ENCODE peak calls at places on chromosomes 5 and 9, in five cellular contexts. G is SK-N-SH, U is HCT116, R is GM12878, J is WTC11. B is an unnamed sample.

GRCh38 chr9:35258665-35259474 is 97.1 kb downstream of the UNC13B start:
- DNase-seq in U (peak), R (no peak), G (peak), J (peak), B (peak)

GRCh38 chr5:14213813-14214585 is 70.9 kb downstream of the TRIO start:
- DNase-seq in R (no peak), J (no peak), U (no peak), G (no peak), B (no peak)

GRCh38 chr5:54148062-54148461 is 162.3 kb downstream of the ARL15 start:
- DNase-seq in G (peak), J (no peak), R (no peak), U (no peak), B (no peak)

GRCh38 chr5:80860934-80861613 is 99.1 kb upstream of the RASGRF2 start:
- DNase-seq in U (no peak), J (no peak), R (no peak), G (no peak), B (no peak)

GRCh38 chr5:169295241-169295747 is 5.6 kb downstream of the SLIT3 start:
- DNase-seq in R (no peak), G (no peak), J (no peak), U (no peak), B (no peak)

GRCh38 chr5:67792891-67793290 is 422.7 kb upstream of the PIK3R1 start:
- DNase-seq in G (no peak), R (no peak), U (no peak), J (no peak), B (no peak)

GRCh38 chr9:112299514-112299913 is 33.9 kb downstream of the PTBP3 start:
- DNase-seq in U (no peak), J (no peak), R (no peak), G (no peak), B (peak)

GRCh38 chr5:153619706-153620105 is 129.2 kb downstream of the GRIA1 start:
- DNase-seq in R (no peak), G (no peak), U (no peak), J (no peak), B (peak)

GRCh38 chr5:9885164-9885563 is 255.0 kb upstream of the TAS2R1 start:
- DNase-seq in R (no peak), J (no peak), G (no peak), U (no peak), B (no peak)

GRCh38 chr5:9892696-9893095 is 262.5 kb upstream of the TAS2R1 start:
- DNase-seq in U (no peak), J (no peak), G (no peak), R (no peak), B (no peak)

GRCh38 chr5:9889511-9889910 is 259.4 kb upstream of the TAS2R1 start:
- DNase-seq in G (no peak), R (no peak), J (no peak), U (no peak), B (no peak)

DNA sequence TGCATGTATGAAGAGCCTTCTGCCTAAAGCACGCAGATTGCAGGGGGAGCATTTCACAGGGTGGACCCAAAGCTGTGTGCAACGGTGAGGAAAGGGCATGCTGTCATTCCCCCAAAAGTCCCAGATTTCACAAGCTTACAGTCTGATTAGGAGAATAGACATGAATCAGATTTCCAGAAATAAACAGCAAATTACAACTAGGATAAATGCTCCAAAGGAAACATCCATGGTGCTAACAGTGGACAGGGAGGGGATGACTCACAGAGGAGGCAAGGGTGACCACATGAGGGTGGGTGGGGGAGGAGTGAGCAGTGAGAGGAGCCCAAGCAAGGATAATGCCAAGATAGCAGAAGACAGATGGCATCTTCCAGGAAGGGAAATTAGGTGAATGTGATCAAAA is 258.4 kb upstream of the TAS2R1 start:
- DNase-seq in U (no peak), G (no peak), R (no peak), J (no peak), B (no peak)
- TF ChIP-seq MAX in U (no peak), G (no peak), R (no peak), J (no peak), B (no peak)

GRCh38 chr9:9299134-9299533 is 1313.7 kb downstream of the PTPRD start:
- DNase-seq in G (peak), R (no peak), U (no peak), J (no peak), B (no peak)
- TF ChIP-seq MAX in G (no peak), R (no peak), U (no peak), J (no peak), B (no peak)

DNA sequence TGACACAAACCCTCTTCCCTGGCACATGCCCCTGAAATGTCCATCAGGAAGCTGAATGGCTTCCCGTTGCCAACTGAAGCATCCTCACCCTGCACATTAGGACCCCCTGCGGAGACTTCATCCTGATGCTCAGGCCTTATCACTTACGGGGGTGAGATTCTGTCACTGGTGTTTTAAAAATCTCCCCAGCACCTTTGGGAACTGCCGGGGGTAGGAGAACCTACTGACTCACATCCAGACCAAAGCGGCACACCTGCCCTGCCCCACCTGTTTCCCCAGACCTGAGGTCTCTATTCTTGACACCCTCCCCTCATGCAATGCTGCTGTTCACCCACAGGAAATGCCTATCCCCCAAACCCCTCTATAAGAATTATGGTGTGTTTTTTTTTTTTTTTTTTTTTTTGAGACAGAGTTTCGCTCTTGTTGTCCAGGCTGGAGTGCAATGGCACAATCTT is 20.8 kb downstream of the TRAF1 start:
- DNase-seq in R (no peak), U (no peak), G (no peak), J (no peak), B (no peak)
- TF ChIP-seq MAX in R (no peak), U (no peak), G (no peak), J (no peak), B (no peak)

GRCh38 chr9:93297659-93298497 is 113.9 kb downstream of the WNK2 start:
- DNase-seq in U (no peak), J (peak), R (no peak), G (peak), B (no peak)
- TF ChIP-seq MAX in U (no peak), J (no peak), R (no peak), G (no peak), B (no peak)

B was measured in endothelial cell of umbilical vein.